ENCODE peak calls at places on chromosomes 3 and 15, in eight cellular contexts. E, Q, S, L, R, V, B and Y are unnamed samples.
A peak's percentile ranks its signal among the peaks of the same experiment; 100 is the strongest.

GRCh38 chr3:15682766-15683165 is 81.2 kb downstream of the BTD start:
- DNase-seq in E (no peak), Q (no peak), S (no peak), L (no peak), R (no peak), V (no peak), B (no peak), Y (no peak)

GRCh38 chr15:72358532-72359180 is 17.2 kb downstream of the HEXA start:
- DNase-seq in E (peak; percentile 87), Q (no peak), S (no peak), L (no peak), R (no peak), V (no peak), B (no peak), Y (peak; percentile 98)

GRCh38 chr3:157531301-157531660 is 28.1 kb upstream of the VEPH1 start:
- DNase-seq in E (no peak), Q (no peak), S (no peak), L (no peak), R (no peak), V (no peak), B (no peak), Y (no peak)

GRCh38 chr3:45524605-45525004 is 69.9 kb upstream of the LIMD1 start:
- DNase-seq in E (no peak), Q (no peak), S (no peak), L (no peak), R (no peak), V (no peak), B (no peak), Y (no peak)

GRCh38 chr3:184952671-184953070 is 140.7 kb downstream of the VPS8 start:
- DNase-seq in E (no peak), Q (no peak), S (no peak), L (no peak), R (no peak), V (no peak), B (no peak), Y (no peak)

GRCh38 chr3:139588450-139588849 is 48.9 kb upstream of the RBP1 start:
- DNase-seq in E (no peak), Q (no peak), S (no peak), L (no peak), R (no peak), V (peak; percentile 81), B (peak; percentile 51), Y (no peak)

GRCh38 chr3:21839592-21839991 is 88.6 kb upstream of the ZNF385D start:
- DNase-seq in E (no peak), Q (no peak), S (no peak), L (no peak), R (no peak), V (peak; percentile 37), B (no peak), Y (no peak)

GRCh38 chr15:85759391-85759790 is 35.3 kb downstream of the KLHL25 start:
- DNase-seq in E (peak; percentile 74), Q (no peak), S (no peak), L (no peak), R (no peak), V (no peak), B (no peak), Y (no peak)

GRCh38 chr15:64092864-64093626 is 593 bp downstream of the CIAO2A start:
- DNase-seq in E (no peak), Q (no peak), S (peak; percentile 26), L (no peak), R (peak; percentile 6), V (peak; percentile 35), B (peak; percentile 41), Y (no peak)